ENCODE peak calls at places on chromosomes 2 and 18, in eight cellular contexts. W, Y, L, D, K, N, Q and X are unnamed samples. For H3K36me3 and H3K4me1, the result is how much of the 10 kb centered on the place peaks cover.

GRCh38 chr2:23925702-23926288 is 1.1 kb downstream of the ATAD2B start:
- DNase-seq in W (peak), Y (peak), L (peak), D (no peak), K (peak), N (peak), Q (peak), X (peak)

GRCh38 chr18:2948038-2948437 is 64.9 kb downstream of the LPIN2 start:
- DNase-seq in W (no peak), Y (no peak), L (peak), D (no peak), K (no peak), N (peak), Q (peak), X (peak)

GRCh38 chr2:45898819-45899218 is 247.3 kb downstream of the PRKCE start:
- DNase-seq in W (no peak), Y (peak), L (no peak), D (no peak), K (no peak), N (no peak), Q (peak), X (peak)

GRCh38 chr2:23381084-23381483 is 3.9 kb upstream of the KLHL29 start:
- DNase-seq in W (no peak), Y (no peak), L (peak), D (no peak), K (peak), N (peak), Q (peak), X (peak)

GRCh38 chr18:32469190-32469611 is 1.5 kb downstream of the GAREM1 start:
- DNase-seq in W (no peak), Y (peak), L (peak), D (peak), K (peak), N (peak), Q (peak), X (peak)

GRCh38 chr2:216121255-216121654 is 12.1 kb downstream of the XRCC5 start:
- DNase-seq in W (no peak), Y (no peak), L (no peak), D (no peak), K (no peak), N (no peak), Q (no peak), X (no peak)

GRCh38 chr2:10312437-10312957 is 9.8 kb downstream of the HPCAL1 start:
- DNase-seq in W (no peak), Y (no peak), L (no peak), D (no peak), K (no peak), N (no peak), Q (no peak), X (no peak)

GRCh38 chr2:74379851-74380789 is at the start of gene DCTN1:
- DNase-seq in W (no peak), Y (peak), L (peak), D (no peak), K (no peak), N (peak), Q (peak), X (peak)

GRCh38 chr2:163822033-163822432 is 86.2 kb upstream of the FIGN start:
- DNase-seq in W (no peak), Y (no peak), L (no peak), D (no peak), K (no peak), N (no peak), Q (no peak), X (no peak)

GRCh38 chr2:62014102-62014501 is 108.6 kb downstream of the COMMD1 start:
- DNase-seq in W (no peak), Y (peak), L (peak), D (no peak), K (no peak), N (peak), Q (peak), X (peak)

GRCh38 chr18:36583155-36583745 is 245.6 kb downstream of the TPGS2 start:
- DNase-seq in W (no peak), Y (no peak), L (peak), D (no peak), K (no peak), N (no peak), Q (no peak), X (no peak)
- H3K4me3 ChIP-seq in W (no peak), Y (no peak), L (no peak), D (no peak), K (no peak), N (no peak), Q (no peak), X (no peak)

DNA sequence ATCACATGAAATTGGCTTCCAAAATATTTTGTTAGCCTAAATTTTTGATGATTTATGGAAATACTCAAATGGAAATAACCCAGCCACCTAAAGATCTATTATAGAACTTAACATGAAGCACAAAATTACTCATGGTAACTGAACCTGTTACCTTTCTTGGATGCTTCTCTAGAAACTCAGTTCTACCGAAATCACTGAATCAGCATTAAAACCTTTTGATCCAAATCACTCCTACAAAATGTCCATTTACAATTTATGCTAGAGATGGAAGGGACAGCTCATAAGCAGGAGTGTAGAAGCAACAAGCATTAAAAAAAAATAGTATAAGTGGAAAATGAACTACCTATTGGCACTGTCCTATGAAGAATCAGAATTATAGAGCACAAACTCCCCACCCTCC is 2.1 kb downstream of the PRPF40A start:
- DNase-seq in W (no peak), Y (no peak), L (no peak), D (no peak), K (no peak), N (no peak), Q (no peak), X (no peak)
- H3K36me3 ChIP-seq in W (under half), Y (under half), L (under half), D (under half), K (under half), N (under half), Q (under half), X (under half)

DNA sequence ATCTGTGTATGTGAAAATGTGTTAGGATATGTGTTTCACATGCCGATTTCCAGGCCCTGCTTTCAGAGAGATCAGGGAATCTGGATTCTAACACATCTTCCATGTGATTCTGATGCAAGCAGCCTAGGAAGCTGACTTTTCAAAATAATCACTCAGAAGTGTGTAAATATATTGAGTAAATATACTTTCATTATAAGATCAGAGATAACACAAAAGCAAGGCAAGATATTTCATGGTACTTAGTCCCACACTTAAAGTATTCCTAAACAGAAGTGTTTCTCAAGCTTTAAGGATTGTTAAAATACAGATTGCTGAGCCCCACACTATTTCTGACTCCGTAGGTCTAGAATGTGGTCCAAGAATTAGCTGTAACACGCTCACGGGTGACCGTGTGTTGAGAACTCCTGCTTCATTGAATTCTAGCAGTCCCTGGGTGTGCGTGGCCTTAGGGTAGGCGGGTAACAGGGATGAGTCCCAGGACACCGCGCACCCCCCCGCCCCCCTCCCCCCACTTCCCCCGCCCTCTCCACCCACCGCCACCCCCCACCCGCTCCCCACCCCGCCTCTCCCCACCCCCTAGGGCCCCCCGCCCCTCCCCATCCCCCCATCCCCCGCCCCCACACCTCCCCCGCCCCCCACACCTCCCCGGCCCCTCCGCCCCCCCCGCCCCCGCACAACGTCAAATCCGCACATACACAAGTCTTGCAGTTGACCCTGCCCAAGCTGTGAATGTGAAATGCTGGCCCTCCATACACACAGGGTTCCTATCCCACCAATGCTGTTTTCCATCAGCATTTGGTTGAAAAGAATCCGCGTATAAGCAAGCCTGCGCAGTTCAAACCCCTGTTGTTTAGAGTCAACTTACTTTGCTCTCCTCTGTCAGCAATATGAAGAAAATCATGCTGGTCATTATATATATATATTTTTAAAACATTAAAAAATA is 94.1 kb upstream of the SLC39A10 start:
- DNase-seq in W (no peak), Y (no peak), L (no peak), D (no peak), K (no peak), N (peak), Q (no peak), X (peak)
- H3K4me1 ChIP-seq in W (half or more), Y (under half), L (under half), D (under half), K (under half), N (under half), Q (under half), X (under half)

GRCh38 chr2:152166633-152167032 is 8.9 kb downstream of the STAM2 start:
- DNase-seq in W (no peak), Y (no peak), L (no peak), D (no peak), K (no peak), N (peak), Q (no peak), X (peak)
- H3K4me3 ChIP-seq in W (no peak), Y (peak), L (no peak), D (no peak), K (no peak), N (no peak), Q (no peak), X (peak)

GRCh38 chr2:20616341-20616871 is 34.5 kb downstream of the HS1BP3 start:
- DNase-seq in W (peak), Y (peak), L (no peak), D (peak), K (no peak), N (no peak), Q (no peak), X (no peak)
- H3K36me3 ChIP-seq in W (under half), Y (under half), L (under half), D (under half), K (under half), N (under half), Q (under half), X (under half)

GRCh38 chr2:205701509-205701908 is 19.2 kb downstream of the NRP2 start:
- DNase-seq in W (no peak), Y (no peak), L (no peak), D (no peak), K (no peak), N (no peak), Q (no peak), X (peak)

GRCh38 chr2:205705511-205706397 is 23.5 kb downstream of the NRP2 start:
- DNase-seq in W (no peak), Y (no peak), L (no peak), D (no peak), K (no peak), N (no peak), Q (no peak), X (no peak)

GRCh38 chr2:205704101-205704741 is 21.9 kb downstream of the NRP2 start:
- DNase-seq in W (no peak), Y (no peak), L (no peak), D (no peak), K (peak), N (no peak), Q (no peak), X (peak)

GRCh38 chr2:205702576-205702975 is 20.3 kb downstream of the NRP2 start:
- DNase-seq in W (no peak), Y (no peak), L (peak), D (no peak), K (no peak), N (no peak), Q (no peak), X (no peak)

GRCh38 chr2:205703471-205703870 is 21.2 kb downstream of the NRP2 start:
- DNase-seq in W (no peak), Y (no peak), L (no peak), D (no peak), K (no peak), N (no peak), Q (no peak), X (no peak)
- H3K4me1 ChIP-seq in W (under half), Y (half or more), L (under half), D (under half), K (under half), N (under half), Q (under half), X (half or more)

GRCh38 chr2:207156451-207157161 is 9.1 kb downstream of the KLF7 start:
- DNase-seq in W (no peak), Y (no peak), L (no peak), D (no peak), K (no peak), N (peak), Q (no peak), X (no peak)
- H3K4me3 ChIP-seq in W (no peak), Y (no peak), L (no peak), D (no peak), K (no peak), N (no peak), Q (no peak), X (no peak)

DNA sequence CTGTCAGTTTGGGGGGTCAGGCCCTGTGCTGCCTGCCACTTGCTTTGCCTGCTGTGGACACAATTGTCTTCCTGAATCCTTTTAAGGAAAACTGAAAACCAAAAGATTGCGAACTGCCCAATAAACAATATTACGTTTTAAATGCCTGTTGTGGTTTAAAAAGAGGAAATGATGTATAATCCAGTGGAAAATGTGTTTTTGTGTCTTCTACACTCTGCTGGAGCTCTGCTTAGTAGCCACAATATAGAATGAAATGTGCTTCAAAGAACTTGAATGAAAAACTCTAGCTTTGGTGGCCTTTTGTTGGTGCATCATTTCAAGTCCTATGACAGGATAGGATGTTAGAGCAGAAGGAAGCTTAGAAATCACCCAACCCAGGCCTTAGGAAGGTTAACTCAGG is 23.2 kb upstream of the CABYR start:
- DNase-seq in W (no peak), Y (no peak), L (no peak), D (no peak), K (no peak), N (no peak), Q (no peak), X (no peak)
- H3K36me3 ChIP-seq in W (under half), Y (under half), L (under half), D (under half), K (under half), N (under half), Q (under half), X (half or more)